ENCODE peak calls at places on chromosome 5, in seven cellular contexts. U is breast epithelium, V is HCT116, C is ovary, B is kidney, T is left ventricle myocardium inferior, N is GM12878. Q is an unnamed sample.

GRCh38 chr5:10656176-10656830 is 92.4 kb downstream of the ANKRD33B start:
- DNase-seq in N (no peak), C (no peak), T (no peak), U (no peak), V (no peak), B (no peak), Q (no peak)

GRCh38 chr5:112895682-112896081 is 26.3 kb downstream of the REEP5 start:
- DNase-seq in B (no peak), T (no peak), N (no peak), V (no peak), U (no peak), C (no peak), Q (no peak)

GRCh38 chr5:14760548-14761002 is 96.1 kb downstream of the OTULIN start:
- DNase-seq in V (no peak), T (peak; percentile 71), C (no peak), U (no peak), B (no peak), N (no peak), Q (peak; percentile 78)

GRCh38 chr5:91130759-91131158 is 252.4 kb downstream of the ARRDC3 start:
- DNase-seq in V (no peak), C (no peak), T (no peak), U (no peak), B (no peak), N (no peak), Q (no peak)

GRCh38 chr5:462051-462481 is 19.1 kb downstream of the EXOC3 start:
- DNase-seq in V (no peak), B (peak; percentile 66), U (peak; percentile 30), N (no peak), C (no peak), T (peak; percentile 8), Q (peak; percentile 2)

GRCh38 chr5:91022518-91022917 is 360.6 kb downstream of the ARRDC3 start:
- DNase-seq in U (no peak), B (no peak), N (no peak), V (no peak), C (no peak), T (no peak), Q (no peak)

GRCh38 chr5:175520321-175520720 is 42.0 kb downstream of the SFXN1 start:
- DNase-seq in U (no peak), B (no peak), C (no peak), V (no peak), N (no peak), T (no peak), Q (no peak)

GRCh38 chr5:55773057-55773456 is 35.2 kb downstream of the DDX4 start:
- DNase-seq in C (no peak), B (no peak), U (no peak), N (no peak), T (no peak), V (no peak), Q (no peak)

GRCh38 chr5:171757853-171758535 is 27.6 kb upstream of the SMIM23 start:
- DNase-seq in C (no peak), N (no peak), B (no peak), T (no peak), V (peak; percentile 67), U (no peak), Q (no peak)

GRCh38 chr5:124332273-124332672 is 414.2 kb downstream of the ZNF608 start:
- DNase-seq in C (no peak), B (no peak), V (no peak), T (no peak), N (no peak), U (no peak), Q (no peak)

GRCh38 chr5:141902416-141902815 is 21.3 kb upstream of the DELE1 start:
- DNase-seq in T (no peak), C (no peak), B (no peak), U (no peak), V (no peak), N (no peak), Q (no peak)

GRCh38 chr5:152349683-152350526 is 55.2 kb downstream of the NMUR2 start:
- DNase-seq in T (peak; percentile 28), N (no peak), U (no peak), V (peak; percentile 15), B (no peak), C (no peak), Q (no peak)

GRCh38 chr5:12865529-12865928 is 961.3 kb upstream of the CTNND2 start:
- DNase-seq in V (no peak), N (no peak), B (no peak), C (no peak), U (no peak), T (no peak), Q (no peak)

DNA sequence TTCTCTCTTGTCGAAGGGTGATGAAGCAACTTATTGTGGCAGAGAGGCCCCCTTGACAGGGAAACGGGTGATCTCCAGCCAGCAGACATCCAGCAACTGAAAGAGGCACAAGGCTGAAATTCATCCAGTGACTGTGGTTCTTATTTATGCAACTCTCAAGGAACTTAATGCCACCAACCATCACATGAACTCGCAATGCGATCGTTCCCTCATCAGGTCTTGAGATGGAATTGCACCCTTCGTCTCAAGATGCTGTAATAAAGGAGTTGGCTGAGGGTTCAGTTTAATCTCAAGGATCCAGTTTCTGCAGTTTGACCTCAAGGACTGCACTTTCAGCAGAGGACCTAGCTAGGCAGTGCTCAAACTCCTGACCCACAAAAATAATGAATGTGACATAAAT is 957.6 kb upstream of the CTNND2 start:
- DNase-seq in N (no peak), V (no peak), B (no peak), T (no peak), C (no peak), U (no peak), Q (no peak)
- TF ChIP-seq CTCF in N (no peak), V (no peak), B (no peak), T (no peak), C (no peak), U (no peak), Q (no peak)

GRCh38 chr5:108748010-108748353 is 285 bp downstream of the FER start:
- DNase-seq in N (no peak), C (no peak), B (no peak), U (no peak), V (no peak), T (no peak), Q (no peak)
- H3K36me3 ChIP-seq in N (no peaks in the 10 kb centered on the region), C (no peaks in the 10 kb centered on the region), B (no peaks in the 10 kb centered on the region), U (no peaks in the 10 kb centered on the region), V (no peaks in the 10 kb centered on the region), T (no peaks in the 10 kb centered on the region), Q (no peaks in the 10 kb centered on the region)

DNA sequence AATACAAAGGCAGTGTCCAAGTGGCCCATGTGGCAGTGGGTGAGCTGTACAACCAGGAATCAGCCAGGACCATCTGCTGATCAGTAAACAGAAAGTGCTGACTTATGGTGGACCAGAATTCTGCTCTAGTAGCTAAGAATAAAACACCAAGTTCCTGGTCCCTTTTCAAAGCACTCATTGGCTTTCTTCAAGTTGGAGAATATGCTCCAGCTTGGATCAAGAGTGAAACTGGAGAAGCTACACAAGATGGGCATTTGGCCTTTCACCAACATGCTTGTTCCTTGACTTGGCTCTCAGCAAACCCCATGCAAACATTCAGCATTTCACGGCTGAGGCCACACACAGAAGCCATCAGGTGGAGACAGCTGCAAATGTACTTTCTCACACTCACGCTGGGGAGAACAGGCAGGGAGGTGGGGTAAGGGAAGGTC is 32.1 kb downstream of the MARCHF3 start:
- DNase-seq in B (no peak), U (no peak), T (no peak), N (peak; percentile 35), C (no peak), V (no peak), Q (peak; percentile 67)
- TF ChIP-seq CTCF in B (no peak), U (no peak), T (no peak), N (no peak), C (no peak), V (no peak), Q (no peak)

DNA sequence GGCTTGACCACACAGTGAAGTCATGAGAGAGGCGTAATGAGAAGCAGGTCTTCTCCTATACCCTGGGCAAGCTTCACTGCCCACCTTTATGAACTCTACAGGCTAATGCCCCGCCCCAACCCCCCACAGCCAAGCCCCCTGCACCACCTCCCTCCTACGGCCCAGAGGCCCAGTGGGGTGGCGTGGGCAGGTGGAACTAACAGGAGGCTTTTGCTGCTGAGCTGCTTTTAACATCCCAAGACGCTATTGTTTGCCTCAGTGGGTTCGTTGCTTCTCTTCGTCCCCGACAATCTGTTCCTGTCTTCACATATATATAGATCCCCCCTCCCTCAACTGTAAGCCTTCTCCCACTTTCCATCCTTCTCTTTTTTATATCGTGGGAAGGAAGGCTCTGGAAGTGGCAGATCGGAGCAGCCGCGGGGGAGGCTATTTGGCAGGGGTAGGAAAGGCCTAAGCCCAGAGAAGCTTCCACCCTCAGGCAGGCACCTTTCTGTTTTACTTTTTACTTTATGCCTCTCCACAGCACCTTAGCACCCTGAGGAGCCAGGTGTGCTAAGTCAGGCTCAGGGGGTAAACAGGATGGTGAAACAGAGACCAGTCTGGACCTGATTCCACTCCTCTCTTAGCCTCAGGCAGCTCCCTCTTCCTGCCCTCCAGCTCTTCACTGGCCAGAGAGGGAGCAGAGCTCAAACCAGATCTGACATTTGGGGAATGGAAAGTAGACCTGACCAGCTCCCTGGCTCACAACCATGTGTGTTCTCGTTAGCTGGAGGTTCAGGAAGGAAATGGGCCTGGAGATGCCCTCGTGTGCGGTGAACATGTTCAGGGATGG is 26.5 kb downstream of the CD74 start:
- DNase-seq in T (no peak), N (no peak), B (no peak), C (no peak), U (no peak), V (no peak), Q (no peak)
- H3K36me3 ChIP-seq in T (peaks cover 98% of the 10 kb centered on the region), N (peaks cover 42% of the 10 kb centered on the region), B (peaks cover 24% of the 10 kb centered on the region), C (no peaks in the 10 kb centered on the region), U (peaks cover 7% of the 10 kb centered on the region), V (peaks cover 78% of the 10 kb centered on the region), Q (no peaks in the 10 kb centered on the region)

GRCh38 chr5:73754254-73754653 is 128.3 kb downstream of the ARHGEF28 start:
- DNase-seq in T (no peak), N (no peak), C (no peak), B (no peak), U (no peak), V (no peak), Q (no peak)

GRCh38 chr5:73759771-73760170 is 133.8 kb downstream of the ARHGEF28 start:
- DNase-seq in C (no peak), U (no peak), V (no peak), B (no peak), N (no peak), T (no peak), Q (no peak)

DNA sequence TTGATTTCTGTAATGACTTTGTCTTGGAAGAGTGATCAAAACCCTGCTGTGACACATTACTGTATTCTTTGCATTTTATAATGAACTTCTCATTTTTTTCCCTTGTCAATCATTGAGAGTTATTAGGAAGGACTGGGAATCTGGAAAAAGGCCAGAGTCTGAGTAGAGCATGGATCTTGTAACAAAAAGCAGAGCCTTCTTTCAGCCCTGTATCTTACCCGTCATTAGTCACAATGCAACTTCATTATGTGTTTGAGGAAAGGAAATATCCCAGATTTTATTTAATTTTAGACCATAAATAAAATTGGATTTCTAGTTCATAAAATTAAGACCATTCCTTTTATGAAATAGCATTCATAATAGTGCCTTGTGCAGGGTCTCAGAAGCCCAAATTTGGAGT is 131.4 kb downstream of the ARHGEF28 start:
- DNase-seq in B (no peak), U (no peak), T (no peak), C (no peak), N (no peak), V (no peak), Q (no peak)
- TF ChIP-seq CTCF in B (no peak), U (no peak), T (no peak), C (no peak), N (no peak), V (no peak), Q (no peak)

Q was measured in gastrocnemius medialis.